ENCODE peak calls at places on chromosomes 12 and 14, in eight cellular contexts. A, C, V, E, X, P, H and O are unnamed samples.

GRCh38 chr12:84376320-84376719 is 536.3 kb downstream of the SLC6A15 start:
- DNase-seq in A (no peak), C (no peak), V (no peak), E (no peak), X (no peak), P (no peak), H (no peak), O (no peak)

GRCh38 chr12:131912526-131913274 is 16.4 kb upstream of the PUS1 start:
- DNase-seq in A (no peak), C (no peak), V (peak; percentile 76), E (peak; percentile 56), X (no peak), P (no peak), H (peak; percentile 86), O (no peak)

GRCh38 chr12:6089041-6089823 is 35.2 kb downstream of the VWF start:
- DNase-seq in A (no peak), C (no peak), V (no peak), E (no peak), X (no peak), P (peak; percentile 79), H (peak; percentile 84), O (no peak)

GRCh38 chr14:57078054-57078453 is 190.7 kb downstream of the EXOC5 start:
- DNase-seq in A (no peak), C (no peak), V (no peak), E (no peak), X (no peak), P (no peak), H (no peak), O (no peak)

GRCh38 chr12:56029666-56030293 is 8.9 kb downstream of the IKZF4 start:
- DNase-seq in A (no peak), C (peak; percentile 60), V (peak; percentile 83), E (peak; percentile 37), X (no peak), P (peak; percentile 83), H (peak; percentile 59), O (peak; percentile 63)

GRCh38 chr14:53912121-53912520 is 44.5 kb downstream of the BMP4 start:
- DNase-seq in A (no peak), C (no peak), V (no peak), E (no peak), X (no peak), P (no peak), H (no peak), O (no peak)

GRCh38 chr12:122182887-122183587 is at the start of gene LRRC43:
- DNase-seq in A (peak; percentile 28), C (peak; percentile 63), V (no peak), E (peak; percentile 56), X (no peak), P (peak; percentile 91), H (no peak), O (no peak)

GRCh38 chr12:81644503-81644902 is 114.6 kb downstream of the PPFIA2 start:
- DNase-seq in A (no peak), C (peak; percentile 65), V (peak; percentile 63), E (no peak), X (no peak), P (no peak), H (peak; percentile 52), O (peak; percentile 30)

GRCh38 chr12:108828774-108829173 is 28.6 kb downstream of the SSH1 start:
- DNase-seq in A (no peak), C (no peak), V (peak; percentile 92), E (no peak), X (no peak), P (no peak), H (no peak), O (no peak)

GRCh38 chr12:108826115-108826806 is 31.1 kb downstream of the SSH1 start:
- DNase-seq in A (no peak), C (no peak), V (peak; percentile 96), E (no peak), X (no peak), P (no peak), H (no peak), O (no peak)

GRCh38 chr12:108825205-108825950 is 32.0 kb downstream of the SSH1 start:
- DNase-seq in A (no peak), C (no peak), V (peak; percentile 65), E (no peak), X (no peak), P (no peak), H (no peak), O (peak; percentile 24)

GRCh38 chr12:108827941-108828340 is 29.4 kb downstream of the SSH1 start:
- DNase-seq in A (no peak), C (no peak), V (no peak), E (no peak), X (no peak), P (no peak), H (no peak), O (no peak)

DNA sequence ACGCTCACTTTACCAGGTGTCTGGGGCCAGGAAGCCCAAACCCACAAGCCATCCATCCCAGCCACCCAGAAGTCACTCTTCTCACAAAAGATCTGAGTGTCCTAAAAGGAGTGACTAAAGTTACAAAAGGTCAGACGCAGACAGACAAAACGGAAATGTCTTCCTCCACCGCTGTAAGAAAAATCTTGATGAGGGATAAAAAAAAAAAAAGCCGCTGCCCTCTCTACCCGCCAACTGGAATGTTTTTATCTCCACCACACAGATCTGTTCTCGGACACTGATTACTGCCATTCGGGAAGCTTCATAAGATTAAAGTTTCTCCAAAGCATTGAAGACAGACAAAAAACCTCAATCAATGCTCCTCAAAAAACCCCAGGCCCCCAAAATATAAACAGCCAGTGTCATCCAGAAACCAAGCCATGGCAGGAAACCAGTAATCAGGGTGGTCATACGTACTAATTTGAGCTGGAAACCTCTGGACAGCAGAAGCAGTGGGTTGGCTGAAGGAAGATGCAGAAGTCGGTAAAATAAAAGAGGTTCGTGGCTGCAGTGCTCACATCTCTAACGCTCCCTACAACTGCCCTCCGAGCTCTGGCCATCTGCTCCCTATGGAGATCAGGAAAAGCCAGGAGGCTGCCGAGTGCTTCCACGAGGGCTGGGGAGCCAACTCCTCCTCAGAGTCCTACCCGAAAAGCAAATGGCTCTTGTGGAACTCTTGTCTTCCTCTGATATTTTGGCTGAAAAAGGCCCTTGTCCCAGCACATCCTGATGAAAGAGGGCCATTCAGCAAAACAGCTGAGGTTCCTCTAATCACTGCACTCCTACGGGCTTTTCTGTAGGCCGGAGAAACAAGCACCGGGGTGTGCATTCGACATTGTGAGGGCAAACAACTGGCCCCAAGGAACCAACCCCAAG is 30.3 kb downstream of the SSH1 start:
- DNase-seq in A (no peak), C (no peak), V (peak; percentile 69), E (no peak), X (no peak), P (no peak), H (no peak), O (no peak)
- H3K4me3 ChIP-seq in A (no peak overlapping the region), C (no peak overlapping the region), V (peak overlapping the region; percentile 6), E (no peak overlapping the region), X (no peak overlapping the region), P (no peak overlapping the region), H (no peak overlapping the region), O (no peak overlapping the region)

GRCh38 chr12:130263025-130263424 is 74.7 kb upstream of the PIWIL1 start:
- DNase-seq in A (no peak), C (no peak), V (no peak), E (no peak), X (no peak), P (no peak), H (no peak), O (no peak)

GRCh38 chr12:130263996-130264395 is 73.7 kb upstream of the PIWIL1 start:
- DNase-seq in A (no peak), C (no peak), V (no peak), E (no peak), X (no peak), P (no peak), H (no peak), O (no peak)

DNA sequence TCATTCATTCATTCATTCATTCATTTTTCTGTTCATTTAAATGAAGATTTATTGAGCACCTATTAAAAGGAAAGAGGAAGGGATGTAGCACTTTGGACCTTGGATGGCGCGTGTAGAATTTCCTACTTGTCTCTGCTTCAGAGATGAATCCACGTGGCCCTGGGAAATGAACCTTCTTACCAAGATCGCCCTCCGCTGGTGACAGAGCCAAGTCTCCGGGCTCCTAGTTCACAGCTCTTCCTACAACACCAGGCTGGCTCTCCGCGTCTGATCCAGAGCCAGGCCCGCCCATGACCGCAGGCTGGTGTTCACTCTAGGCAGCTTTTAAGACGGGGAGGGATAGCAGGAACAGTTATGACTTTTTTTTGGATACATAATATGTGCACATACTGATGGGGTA is 70.9 kb upstream of the PIWIL1 start:
- DNase-seq in A (no peak), C (peak; percentile 15), V (no peak), E (no peak), X (no peak), P (peak; percentile 91), H (no peak), O (no peak)
- TF ChIP-seq CTCF in A (no peak), C (no peak), V (no peak), E (no peak), X (no peak), P (peak; percentile 72), H (no peak), O (no peak)

GRCh38 chr12:50056629-50056976 is 793 bp upstream of the ASIC1 start:
- DNase-seq in A (no peak), C (no peak), V (no peak), E (no peak), X (no peak), P (no peak), H (no peak), O (no peak)

GRCh38 chr12:50059440-50060119 is 2.2 kb downstream of the ASIC1 start:
- DNase-seq in A (peak; percentile 60), C (no peak), V (no peak), E (no peak), X (no peak), P (no peak), H (no peak), O (peak; percentile 30)

GRCh38 chr12:50057000-50057841 is at the start of gene ASIC1:
- DNase-seq in A (peak; percentile 24), C (peak; percentile 83), V (peak; percentile 60), E (peak; percentile 65), X (no peak), P (peak; percentile 94), H (peak; percentile 64), O (peak; percentile 26)

GRCh38 chr12:50058743-50059312 is 1.4 kb downstream of the ASIC1 start:
- DNase-seq in A (no peak), C (no peak), V (no peak), E (no peak), X (no peak), P (no peak), H (no peak), O (no peak)

GRCh38 chr12:50057896-50058670 is 687 bp downstream of the ASIC1 start:
- DNase-seq in A (no peak), C (no peak), V (no peak), E (no peak), X (no peak), P (no peak), H (no peak), O (no peak)
- H3K4me3 ChIP-seq in A (peak overlapping the region; percentile 5), C (peak overlapping the region; percentile 87), V (peak overlapping the region; percentile 74), E (peak overlapping the region; percentile 76), X (peak overlapping the region; percentile 59), P (peak overlapping the region; percentile 49), H (peak overlapping the region; percentile 75), O (peak overlapping the region; percentile 37)

GRCh38 chr14:102524451-102525212 is 15.1 kb upstream of the ANKRD9 start:
- DNase-seq in A (peak; percentile 88), C (peak; percentile 99), V (peak; percentile 98), E (peak; percentile 99), X (peak; percentile 86), P (peak; percentile 100), H (peak; percentile 99), O (peak; percentile 100)

GRCh38 chr14:102525213-102526143 is 15.9 kb upstream of the ANKRD9 start:
- DNase-seq in A (no peak), C (no peak), V (peak; percentile 72), E (no peak), X (no peak), P (no peak), H (peak; percentile 82), O (peak; percentile 75)

GRCh38 chr14:102527255-102528232 is 18.0 kb upstream of the ANKRD9 start:
- DNase-seq in A (no peak), C (no peak), V (no peak), E (peak; percentile 52), X (no peak), P (no peak), H (peak; percentile 94), O (no peak)

GRCh38 chr14:102524026-102524450 is 14.5 kb upstream of the ANKRD9 start:
- DNase-seq in A (no peak), C (no peak), V (no peak), E (no peak), X (no peak), P (no peak), H (no peak), O (no peak)

DNA sequence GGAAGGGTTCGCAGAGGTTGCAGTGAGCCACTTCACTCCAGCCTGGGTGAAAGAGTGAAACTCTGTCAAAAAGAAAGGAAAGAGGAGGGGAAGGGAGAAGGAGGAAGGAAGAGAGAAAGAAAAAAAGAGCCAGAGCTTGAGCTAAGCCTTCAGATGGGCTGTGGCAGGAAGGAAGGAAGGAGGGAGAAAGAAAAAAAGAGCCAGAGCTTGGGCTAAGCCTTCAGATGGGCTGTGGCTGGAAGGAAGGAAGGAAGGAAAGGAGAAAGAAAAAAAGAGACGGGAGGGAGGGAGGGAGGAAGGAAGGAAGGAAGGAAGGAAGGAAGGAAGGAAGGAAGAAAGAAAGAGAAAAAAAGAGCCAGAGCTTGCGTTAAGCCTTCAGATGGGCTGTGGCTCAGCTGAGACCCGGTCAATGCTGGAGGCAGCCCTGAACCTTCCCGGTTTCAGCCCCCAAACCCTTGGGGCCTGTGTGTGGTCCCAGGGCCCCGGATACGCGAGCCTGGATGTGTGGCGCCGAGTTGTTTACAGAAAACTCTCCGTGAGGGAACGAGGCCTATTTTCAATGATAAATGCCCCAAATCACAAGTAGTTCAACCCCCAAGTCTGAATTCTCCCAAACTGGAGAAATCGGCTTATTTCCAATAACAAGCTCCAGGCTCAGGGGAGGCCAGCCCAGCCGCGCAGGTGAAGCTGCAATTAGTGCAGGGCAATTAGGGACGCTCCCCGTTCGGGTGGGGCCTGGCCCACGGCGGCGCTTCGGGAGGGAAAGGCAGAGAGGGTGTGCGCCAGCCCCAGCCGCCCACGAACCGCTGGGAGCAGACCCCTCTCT is 13.8 kb upstream of the ANKRD9 start:
- DNase-seq in A (no peak), C (no peak), V (no peak), E (no peak), X (no peak), P (no peak), H (no peak), O (no peak)
- TF ChIP-seq CTCF in A (no peak), C (no peak), V (no peak), E (no peak), X (no peak), P (no peak), H (no peak), O (no peak)